ENCODE peak calls at places on chromosomes 5 and 9, in four cellular contexts. W is chondrocyte, B is NCI-H1436, Z is T follicular helper cell. V is an unnamed sample.

GRCh38 chr5:119332978-119333401 is 22.8 kb upstream of the TNFAIP8 start:
- DNase-seq in W (no peak), B (no peak), Z (no peak), V (no peak)

GRCh38 chr9:133682961-133683493 is 46.9 kb downstream of the DBH start:
- DNase-seq in W (peak; percentile 76), B (no peak), Z (no peak), V (no peak)

GRCh38 chr5:1366514-1366913 is 21.6 kb upstream of the CLPTM1L start:
- DNase-seq in W (no peak), B (no peak), Z (no peak), V (no peak)

GRCh38 chr5:115507682-115508081 is 36.9 kb downstream of the FEM1C start:
- DNase-seq in W (no peak), B (no peak), Z (no peak), V (no peak)

GRCh38 chr5:168131519-168131918 is 159.9 kb upstream of the WWC1 start:
- DNase-seq in W (no peak), B (no peak), Z (no peak), V (no peak)

GRCh38 chr9:97578846-97579245 is 54.3 kb downstream of the TSTD2 start:
- DNase-seq in W (no peak), B (no peak), Z (no peak), V (no peak)

GRCh38 chr9:31908158-31908890 is 476.1 kb upstream of the ACO1 start:
- DNase-seq in W (no peak), B (no peak), Z (no peak), V (no peak)

GRCh38 chr5:31551878-31552277 is 19.8 kb downstream of the C5orf22 start:
- DNase-seq in W (no peak), B (no peak), Z (no peak), V (no peak)

GRCh38 chr5:141496038-141496437 is 7.2 kb downstream of the PCDHGC5 start:
- DNase-seq in W (peak; percentile 72), B (no peak), Z (no peak), V (no peak)